ENCODE peak calls at places on chromosomes 11 and 22, in seven cellular contexts. G, X, B, P, V, W and S are unnamed samples.

GRCh38 chr11:12765428-12765827 is 91.2 kb downstream of the TEAD1 start:
- DNase-seq in G (no peak), X (no peak), B (peak), P (no peak), V (peak), W (no peak), S (no peak)

GRCh38 chr11:16840951-16841350 is 102.5 kb downstream of the C11orf58 start:
- DNase-seq in G (no peak), X (no peak), B (no peak), P (no peak), V (no peak), W (no peak), S (no peak)

GRCh38 chr22:37865510-37865909 is 16.3 kb downstream of the EIF3L start:
- DNase-seq in G (no peak), X (no peak), B (no peak), P (no peak), V (no peak), W (no peak), S (no peak)

GRCh38 chr22:24105018-24105360 is 76.3 kb upstream of the SUSD2 start:
- DNase-seq in G (no peak), X (peak), B (no peak), P (no peak), V (peak), W (no peak), S (no peak)

GRCh38 chr11:106088896-106089295 is 11.4 kb downstream of the AASDHPPT start:
- DNase-seq in G (no peak), X (no peak), B (peak), P (no peak), V (no peak), W (no peak), S (no peak)

GRCh38 chr11:257766-258493 is 20.3 kb upstream of the NLRP6 start:
- DNase-seq in G (no peak), X (no peak), B (no peak), P (no peak), V (no peak), W (no peak), S (no peak)

GRCh38 chr11:131748146-131749050 is 378.0 kb downstream of the NTM start:
- DNase-seq in G (peak), X (peak), B (peak), P (peak), V (peak), W (peak), S (no peak)

GRCh38 chr22:36201630-36202312 is at the start of gene APOL4:
- DNase-seq in G (peak), X (peak), B (no peak), P (peak), V (peak), W (no peak), S (no peak)

GRCh38 chr11:101523634-101524260 is 60.1 kb downstream of the TRPC6 start:
- DNase-seq in G (no peak), X (no peak), B (no peak), P (no peak), V (no peak), W (no peak), S (no peak)

GRCh38 chr22:35329114-35329847 is 29.6 kb downstream of the TOM1 start:
- DNase-seq in G (no peak), X (no peak), B (no peak), P (no peak), V (no peak), W (no peak), S (no peak)

GRCh38 chr22:46462726-46463371 is 74.6 kb downstream of the CELSR1 start:
- DNase-seq in G (no peak), X (no peak), B (peak), P (no peak), V (peak), W (peak), S (no peak)

GRCh38 chr11:5618807-5619206 is 6.0 kb upstream of the TRIM34 start:
- DNase-seq in G (no peak), X (no peak), B (peak), P (no peak), V (peak), W (peak), S (no peak)

GRCh38 chr22:27699676-27700075 is 101.9 kb downstream of the MN1 start:
- DNase-seq in G (no peak), X (no peak), B (no peak), P (no peak), V (no peak), W (no peak), S (no peak)

GRCh38 chr11:33692013-33692504 is 8.6 kb downstream of the C11orf91 start:
- DNase-seq in G (peak), X (peak), B (peak), P (peak), V (peak), W (peak), S (no peak)

GRCh38 chr22:26906464-26906863 is 249.1 kb downstream of the MIAT start:
- DNase-seq in G (no peak), X (no peak), B (no peak), P (no peak), V (no peak), W (no peak), S (no peak)

GRCh38 chr11:126833020-126833419 is 167.6 kb downstream of the KIRREL3 start:
- DNase-seq in G (no peak), X (no peak), B (no peak), P (no peak), V (no peak), W (no peak), S (no peak)

GRCh38 chr22:40609216-40609615 is 27.3 kb downstream of the MRTFA start:
- DNase-seq in G (no peak), X (no peak), B (no peak), P (no peak), V (peak), W (no peak), S (no peak)

GRCh38 chr11:108432783-108433182 is 34.5 kb downstream of the C11orf65 start:
- DNase-seq in G (no peak), X (no peak), B (peak), P (no peak), V (peak), W (peak), S (no peak)

GRCh38 chr22:38455530-38456271 is 702 bp upstream of the KCNJ4 start:
- DNase-seq in G (no peak), X (no peak), B (peak), P (no peak), V (no peak), W (no peak), S (no peak)

GRCh38 chr11:58628446-58628845 is 6.0 kb downstream of the CNTF start:
- DNase-seq in G (no peak), X (no peak), B (peak), P (no peak), V (no peak), W (peak), S (no peak)

GRCh38 chr22:37533995-37534394 is 14.8 kb upstream of the CARD10 start:
- DNase-seq in G (no peak), X (no peak), B (peak), P (no peak), V (peak), W (peak), S (no peak)

GRCh38 chr11:128662960-128663359 is 30.9 kb upstream of the FLI1 start:
- DNase-seq in G (no peak), X (no peak), B (no peak), P (no peak), V (no peak), W (no peak), S (no peak)

GRCh38 chr22:38724926-38725571 is 19.3 kb downstream of the GTPBP1 start:
- DNase-seq in G (no peak), X (peak), B (peak), P (no peak), V (peak), W (peak), S (no peak)

GRCh38 chr11:128603752-128604472 is 16.6 kb upstream of the ETS1 start:
- DNase-seq in G (no peak), X (no peak), B (peak), P (no peak), V (peak), W (no peak), S (no peak)

GRCh38 chr11:13126430-13126829 is 117.3 kb downstream of the RASSF10 start:
- DNase-seq in G (no peak), X (no peak), B (peak), P (no peak), V (peak), W (no peak), S (no peak)

GRCh38 chr11:8258289-8258688 is 5.4 kb downstream of the LMO1 start:
- DNase-seq in G (no peak), X (peak), B (no peak), P (no peak), V (no peak), W (no peak), S (no peak)

GRCh38 chr22:19803736-19804267 is 43.2 kb downstream of the TBX1 start:
- DNase-seq in G (no peak), X (no peak), B (no peak), P (no peak), V (no peak), W (no peak), S (peak)

GRCh38 chr22:20418211-20418788 is 19.3 kb downstream of the SCARF2 start:
- DNase-seq in G (peak), X (peak), B (peak), P (peak), V (peak), W (peak), S (peak)

GRCh38 chr11:95299078-95299611 is 68.1 kb upstream of the SESN3 start:
- DNase-seq in G (no peak), X (no peak), B (peak), P (no peak), V (no peak), W (no peak), S (no peak)

GRCh38 chr11:128471138-128471661 is 116.2 kb downstream of the ETS1 start:
- DNase-seq in G (no peak), X (no peak), B (no peak), P (no peak), V (no peak), W (no peak), S (no peak)

GRCh38 chr11:112882494-112883381 is 78.5 kb upstream of the NCAM1 start:
- DNase-seq in G (no peak), X (no peak), B (no peak), P (no peak), V (peak), W (no peak), S (no peak)

GRCh38 chr11:74141274-74141695 is 29.5 kb downstream of the C2CD3 start:
- DNase-seq in G (no peak), X (no peak), B (no peak), P (no peak), V (peak), W (peak), S (no peak)

GRCh38 chr22:27612075-27612474 is 189.5 kb downstream of the MN1 start:
- DNase-seq in G (no peak), X (no peak), B (no peak), P (no peak), V (no peak), W (no peak), S (no peak)

DNA sequence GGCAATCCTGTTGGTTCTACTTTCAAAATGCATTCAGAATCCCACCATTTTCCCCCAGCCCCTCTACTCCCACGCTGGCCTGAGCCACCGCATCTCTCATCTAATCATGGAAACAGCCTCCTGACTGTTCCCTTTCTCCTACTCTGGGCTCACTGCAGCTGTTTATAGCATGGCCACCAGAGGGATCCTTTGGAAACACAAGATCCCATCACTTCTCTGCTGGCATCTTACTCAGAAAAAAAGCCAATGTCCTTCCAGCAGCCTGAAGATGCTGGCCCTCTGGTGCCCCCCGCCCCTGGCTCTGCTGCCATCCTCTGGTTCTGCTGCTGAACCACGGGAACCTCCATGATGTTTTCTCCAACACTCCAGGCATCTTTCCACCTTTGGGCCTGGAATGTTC is 11.1 kb downstream of the MS4A8 start:
- DNase-seq in G (no peak), X (no peak), B (peak), P (no peak), V (no peak), W (peak), S (no peak)
- TF ChIP-seq CTCF in G (no peak), X (no peak), B (peak), P (no peak), V (peak), W (peak), S (peak)

GRCh38 chr22:50190182-50190951 is 4.7 kb downstream of the TRABD start:
- DNase-seq in G (peak), X (peak), B (peak), P (peak), V (peak), W (peak), S (no peak)
- TF ChIP-seq CTCF in G (no peak), X (no peak), B (peak), P (peak), V (peak), W (peak), S (peak)

DNA sequence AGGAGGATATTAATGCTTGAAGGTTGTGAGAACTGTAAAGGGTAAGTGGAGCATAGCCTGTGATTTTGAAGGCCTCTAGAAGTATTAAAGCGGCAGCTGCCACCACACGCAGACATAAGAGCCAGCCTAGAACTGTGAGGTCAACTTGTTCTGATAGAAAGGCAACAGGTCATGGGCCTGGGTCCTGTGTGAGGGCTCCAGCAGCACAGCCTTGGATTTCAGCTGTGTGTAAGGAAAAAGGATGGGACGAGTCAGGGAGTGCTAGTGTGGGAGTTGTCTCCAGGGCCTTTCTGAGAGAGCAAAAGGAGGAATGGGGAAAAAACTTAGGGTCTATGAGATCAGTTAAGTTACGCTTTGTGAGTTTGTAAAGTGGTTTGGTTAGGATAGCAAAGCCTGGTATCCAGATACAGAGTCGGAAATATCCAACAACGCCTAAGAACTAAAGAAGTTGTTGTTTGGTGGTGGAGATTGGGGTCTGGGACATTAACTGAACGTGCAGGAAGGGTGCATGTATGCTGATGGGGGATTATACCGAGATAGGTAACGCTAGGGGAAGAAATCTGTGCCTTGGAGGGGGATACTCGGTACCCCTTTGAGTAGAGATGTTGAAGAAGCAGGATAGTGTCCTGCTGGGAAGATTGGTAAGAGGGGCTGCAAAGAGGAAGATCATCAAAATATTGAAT is 17.4 kb upstream of the ANO1 start:
- DNase-seq in G (no peak), X (no peak), B (no peak), P (no peak), V (no peak), W (no peak), S (no peak)
- TF ChIP-seq CTCF in G (no peak), X (no peak), B (no peak), P (no peak), V (no peak), W (no peak), S (no peak)

GRCh38 chr11:125075242-125075625 is 12.1 kb downstream of the SLC37A2 start:
- DNase-seq in G (no peak), X (no peak), B (no peak), P (no peak), V (no peak), W (no peak), S (no peak)

GRCh38 chr11:125073616-125074483 is 10.7 kb downstream of the SLC37A2 start:
- DNase-seq in G (no peak), X (no peak), B (no peak), P (no peak), V (no peak), W (no peak), S (peak)

GRCh38 chr11:125074511-125075241 is 11.6 kb downstream of the SLC37A2 start:
- DNase-seq in G (no peak), X (peak), B (no peak), P (no peak), V (no peak), W (no peak), S (no peak)

GRCh38 chr11:125076378-125076945 is 13.4 kb downstream of the SLC37A2 start:
- DNase-seq in G (no peak), X (no peak), B (no peak), P (no peak), V (no peak), W (no peak), S (no peak)

DNA sequence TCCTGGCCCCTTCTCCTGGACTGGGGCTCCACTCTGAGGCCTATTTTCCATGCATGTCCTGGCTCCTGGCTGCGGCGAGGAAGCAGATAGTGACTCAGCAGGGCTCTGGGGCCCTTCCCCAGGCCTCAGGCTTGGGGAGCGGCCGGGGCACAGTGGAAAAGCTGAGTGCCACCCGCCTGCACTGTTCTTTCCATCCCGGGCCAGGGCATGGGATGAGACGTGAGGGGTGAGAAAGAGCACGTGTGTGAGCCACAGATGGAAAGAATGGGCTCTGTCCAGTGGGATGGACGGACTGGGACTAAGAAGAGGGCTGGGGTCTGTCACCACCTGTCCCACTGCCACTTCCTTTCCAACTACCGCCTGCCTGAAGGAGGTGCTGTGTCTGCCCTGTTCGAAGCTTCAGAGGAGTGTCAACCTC is 12.8 kb downstream of the SLC37A2 start:
- DNase-seq in G (no peak), X (peak), B (no peak), P (no peak), V (peak), W (no peak), S (peak)
- TF ChIP-seq CTCF in G (no peak), X (no peak), B (no peak), P (no peak), V (no peak), W (no peak), S (no peak)